ENCODE peak calls at places on chromosomes 13 and 19, in ten cellular contexts. Y is lung; L is DND-41; M is CD8-positive, alpha-beta T cell; E is stomach; K is A549; U is breast epithelium; V is adrenal gland; T is right lobe of liver; O is CD8-positive, alpha-beta memory T cell. X is an unnamed sample. For H3K4me1 and H3K9me3, the result is how much of the 10 kb centered on the place peaks cover.

GRCh38 chr13:41457589-41458186 is 338 bp downstream of the RGCC start:
- DNase-seq in Y (peak), L (no peak), M (no peak), E (no peak), K (no peak), U (no peak), V (no peak), T (no peak), O (peak), X (no peak)

GRCh38 chr19:39409886-39410619 is 2.4 kb upstream of the PLEKHG2 start:
- DNase-seq in Y (peak), L (peak), M (peak), E (peak), K (no peak), U (peak), V (peak), T (peak), O (peak), X (peak)

GRCh38 chr19:37992761-37993160 is 85.8 kb downstream of the SIPA1L3 start:
- DNase-seq in Y (no peak), L (no peak), M (no peak), E (no peak), K (no peak), U (no peak), V (no peak), T (no peak), O (no peak), X (no peak)

GRCh38 chr19:16285769-16286564 is 38.7 kb upstream of the KLF2 start:
- DNase-seq in Y (no peak), L (no peak), M (no peak), E (no peak), K (no peak), U (peak), V (no peak), T (no peak), O (peak), X (no peak)

GRCh38 chr19:7540761-7541480 is 5.4 kb downstream of the PNPLA6 start:
- DNase-seq in Y (no peak), L (no peak), M (no peak), E (no peak), K (no peak), U (no peak), V (no peak), T (peak), O (no peak), X (no peak)

GRCh38 chr13:60654405-60654804 is 257.4 kb downstream of the TDRD3 start:
- DNase-seq in Y (no peak), L (peak), M (no peak), E (peak), K (no peak), U (no peak), V (peak), T (peak), O (no peak), X (no peak)

GRCh38 chr19:36363845-36364244 is 15.2 kb downstream of the ZFP14 start:
- DNase-seq in Y (no peak), L (no peak), M (no peak), E (no peak), K (no peak), U (no peak), V (no peak), T (no peak), O (no peak), X (no peak)

GRCh38 chr13:20441879-20442278 is 83.8 kb downstream of the CRYL1 start:
- DNase-seq in Y (no peak), L (no peak), M (no peak), E (no peak), K (no peak), U (no peak), V (no peak), T (no peak), O (no peak), X (no peak)

GRCh38 chr13:27360562-27360961 is 63.9 kb upstream of the GTF3A start:
- DNase-seq in Y (no peak), L (no peak), M (no peak), E (no peak), K (no peak), U (no peak), V (no peak), T (no peak), O (no peak), X (no peak)

GRCh38 chr19:39603825-39604224 is 1.5 kb downstream of the LGALS13 start:
- DNase-seq in Y (no peak), L (no peak), M (no peak), E (no peak), K (no peak), U (no peak), V (no peak), T (no peak), O (no peak), X (no peak)

GRCh38 chr13:99432637-99433542 is 68.4 kb upstream of the TM9SF2 start:
- DNase-seq in Y (peak), L (peak), M (peak), E (peak), K (peak), U (peak), V (peak), T (peak), O (peak), X (peak)

GRCh38 chr19:41219924-41220567 is 1.0 kb downstream of the AXL start:
- DNase-seq in Y (no peak), L (no peak), M (no peak), E (no peak), K (no peak), U (no peak), V (peak), T (no peak), O (no peak), X (peak)

GRCh38 chr13:37797606-37798005 is 72.0 kb downstream of the TRPC4 start:
- DNase-seq in Y (no peak), L (no peak), M (no peak), E (no peak), K (no peak), U (no peak), V (no peak), T (no peak), O (no peak), X (no peak)

GRCh38 chr19:3370728-3371591 is 4.6 kb downstream of the NFIC start:
- DNase-seq in Y (no peak), L (no peak), M (no peak), E (no peak), K (no peak), U (no peak), V (no peak), T (peak), O (no peak), X (no peak)

GRCh38 chr13:91142572-91142971 is 204.9 kb upstream of the MIR17HG start:
- DNase-seq in Y (no peak), L (no peak), M (no peak), E (no peak), K (no peak), U (no peak), V (no peak), T (no peak), O (no peak), X (no peak)

GRCh38 chr19:42172261-42172660 is 40.0 kb upstream of the POU2F2 start:
- DNase-seq in Y (no peak), L (no peak), M (no peak), E (no peak), K (no peak), U (no peak), V (no peak), T (no peak), O (no peak), X (no peak)

GRCh38 chr13:94267581-94267980 is 211.9 kb downstream of the DCT start:
- DNase-seq in Y (no peak), L (no peak), M (no peak), E (no peak), K (no peak), U (no peak), V (no peak), T (no peak), O (no peak), X (no peak)

GRCh38 chr13:113447596-113447995 is 5.7 kb downstream of the ADPRHL1 start:
- DNase-seq in Y (no peak), L (no peak), M (no peak), E (no peak), K (no peak), U (no peak), V (no peak), T (no peak), O (no peak), X (no peak)

GRCh38 chr19:29098863-29099481 is 114.0 kb downstream of the UQCRFS1 start:
- DNase-seq in Y (peak), L (no peak), M (no peak), E (peak), K (peak), U (peak), V (peak), T (no peak), O (no peak), X (no peak)

GRCh38 chr13:114007566-114007965 is 33.7 kb upstream of the C13orf46 start:
- DNase-seq in Y (no peak), L (no peak), M (no peak), E (no peak), K (no peak), U (no peak), V (no peak), T (no peak), O (no peak), X (no peak)

GRCh38 chr13:45200701-45201230 is at the start of gene KCTD4:
- DNase-seq in Y (no peak), L (no peak), M (no peak), E (no peak), K (no peak), U (no peak), V (no peak), T (no peak), O (no peak), X (no peak)

GRCh38 chr13:74452881-74453280 is 318.7 kb upstream of the KLF12 start:
- DNase-seq in Y (no peak), L (no peak), M (no peak), E (no peak), K (no peak), U (no peak), V (no peak), T (no peak), O (no peak), X (no peak)

GRCh38 chr13:23909606-23910005 is 12.3 kb upstream of the C1QTNF9B start:
- DNase-seq in Y (no peak), L (no peak), M (no peak), E (no peak), K (no peak), U (no peak), V (no peak), T (no peak), O (no peak), X (no peak)

GRCh38 chr19:10424011-10424637 is 3.8 kb downstream of the PDE4A start:
- DNase-seq in Y (peak), L (peak), M (no peak), E (peak), K (peak), U (peak), V (peak), T (peak), O (peak), X (peak)

GRCh38 chr19:33404506-33404905 is 31.0 kb downstream of the CEBPG start:
- DNase-seq in Y (no peak), L (no peak), M (no peak), E (no peak), K (no peak), U (no peak), V (no peak), T (no peak), O (no peak), X (no peak)

GRCh38 chr13:88014527-88014926 is 343.4 kb downstream of the SLITRK5 start:
- DNase-seq in Y (no peak), L (no peak), M (no peak), E (no peak), K (no peak), U (no peak), V (no peak), T (no peak), O (no peak), X (no peak)

GRCh38 chr13:109699628-109700071 is 86.7 kb downstream of the IRS2 start:
- DNase-seq in Y (no peak), L (peak), M (no peak), E (no peak), K (no peak), U (no peak), V (no peak), T (no peak), O (no peak), X (no peak)

GRCh38 chr13:99374994-99375805 is 68.0 kb upstream of the GPR183 start:
- DNase-seq in Y (no peak), L (no peak), M (peak), E (no peak), K (no peak), U (no peak), V (peak), T (no peak), O (peak), X (no peak)

GRCh38 chr13:29763426-29764180 is 86.8 kb downstream of the UBL3 start:
- DNase-seq in Y (no peak), L (no peak), M (no peak), E (no peak), K (no peak), U (no peak), V (no peak), T (no peak), O (peak), X (no peak)

GRCh38 chr13:48923376-48923775 is 52.3 kb upstream of the FNDC3A start:
- DNase-seq in Y (no peak), L (no peak), M (no peak), E (no peak), K (no peak), U (no peak), V (no peak), T (no peak), O (no peak), X (no peak)

GRCh38 chr13:48930933-48931332 is 44.8 kb upstream of the FNDC3A start:
- DNase-seq in Y (no peak), L (no peak), M (no peak), E (no peak), K (no peak), U (no peak), V (no peak), T (no peak), O (no peak), X (no peak)

GRCh38 chr13:48928781-48929430 is 46.8 kb upstream of the FNDC3A start:
- DNase-seq in Y (no peak), L (no peak), M (no peak), E (no peak), K (no peak), U (no peak), V (no peak), T (peak), O (no peak), X (no peak)
- H3K4me1 ChIP-seq in Y (under half), L (under half), M (under half), E (under half), K (under half), U (under half), V (under half), T (under half), O (under half), X (under half)

GRCh38 chr19:56978023-56978565 is 137.6 kb upstream of the PEG3 start:
- DNase-seq in Y (no peak), L (no peak), M (no peak), E (no peak), K (no peak), U (no peak), V (no peak), T (no peak), O (no peak), X (no peak)
- H3K9me3 ChIP-seq in Y (under half), L (under half), M (under half), E (half or more), K (half or more), U (under half), V (under half), T (under half), O (under half), X (under half)

GRCh38 chr19:1768248-1768647 is 14.9 kb downstream of the ONECUT3 start:
- DNase-seq in Y (no peak), L (no peak), M (no peak), E (no peak), K (no peak), U (no peak), V (peak), T (no peak), O (no peak), X (no peak)

GRCh38 chr19:1765904-1766799 is 12.8 kb downstream of the ONECUT3 start:
- DNase-seq in Y (no peak), L (no peak), M (no peak), E (no peak), K (no peak), U (no peak), V (no peak), T (no peak), O (no peak), X (no peak)

GRCh38 chr19:1766800-1767352 is 13.6 kb downstream of the ONECUT3 start:
- DNase-seq in Y (no peak), L (peak), M (no peak), E (no peak), K (no peak), U (no peak), V (no peak), T (no peak), O (no peak), X (no peak)

GRCh38 chr19:1768918-1769644 is 15.8 kb downstream of the ONECUT3 start:
- DNase-seq in Y (no peak), L (no peak), M (no peak), E (no peak), K (no peak), U (no peak), V (no peak), T (no peak), O (no peak), X (no peak)

GRCh38 chr19:1767464-1767933 is 14.2 kb downstream of the ONECUT3 start:
- DNase-seq in Y (peak), L (peak), M (peak), E (peak), K (peak), U (no peak), V (peak), T (peak), O (peak), X (no peak)
- H3K4me3 ChIP-seq in Y (no peak), L (no peak), M (no peak), E (no peak), K (no peak), U (no peak), V (no peak), T (no peak), O (no peak), X (no peak)

DNA sequence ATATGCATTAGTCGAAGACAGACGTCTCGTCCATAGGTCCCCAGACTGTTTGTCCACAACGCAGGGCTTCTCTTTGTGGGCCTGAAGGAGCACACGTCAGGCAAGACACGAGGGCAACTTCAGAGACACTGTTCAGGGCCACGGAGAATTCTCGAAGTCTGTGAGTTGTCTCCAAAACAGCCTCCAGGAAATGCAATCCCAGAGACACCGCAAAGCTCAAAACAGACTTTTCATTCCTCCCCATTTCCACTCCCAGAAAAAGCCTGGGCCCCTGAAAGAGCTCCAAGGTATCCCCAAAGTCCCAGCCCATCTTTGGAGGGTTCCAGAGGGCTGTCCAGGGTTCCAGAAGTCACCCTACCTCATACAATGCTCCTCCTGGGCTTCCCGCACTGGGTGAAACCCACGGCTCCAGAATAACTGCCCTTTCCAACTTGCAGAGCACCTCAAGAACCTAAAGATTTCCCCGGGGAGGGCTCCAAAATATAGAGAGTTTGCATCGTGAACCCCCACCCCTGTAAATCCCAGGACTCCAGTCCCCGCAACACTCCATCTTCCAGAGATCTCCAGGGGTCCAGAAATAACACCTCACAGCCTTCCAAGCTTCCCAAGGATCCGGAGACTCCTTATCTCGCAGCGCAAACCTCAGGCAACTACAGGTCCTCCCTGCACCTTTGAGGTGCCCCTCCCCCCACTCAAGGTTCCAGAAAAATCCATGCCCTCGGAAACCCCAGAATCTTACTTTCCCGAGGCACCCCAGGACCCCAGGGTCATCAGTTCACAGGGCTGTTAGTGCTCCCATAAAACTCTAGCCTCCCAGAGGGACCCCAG is 690 bp upstream of the FTL start:
- DNase-seq in Y (no peak), L (no peak), M (no peak), E (peak), K (peak), U (no peak), V (no peak), T (peak), O (peak), X (peak)
- H3K4me1 ChIP-seq in Y (under half), L (under half), M (half or more), E (under half), K (half or more), U (under half), V (under half), T (under half), O (under half), X (under half)